ENCODE peak calls at places on chromosome X, in six cellular contexts. R is fibroblast of villous mesenchyme, E is astrocyte of the spinal cord, B is GM20000, Y is Calu3, T is omental fat pad. I is an unnamed sample.

GRCh38 chrX:121301822-121302221 is 254.4 kb downstream of the GLUD2 start:
- DNase-seq in R (no peak), Y (no peak), E (no peak), T (no peak), B (no peak), I (no peak)

GRCh38 chrX:39381446-39381845 is 580.2 kb downstream of the MID1IP1 start:
- DNase-seq in B (no peak), R (no peak), Y (no peak), E (no peak), T (no peak), I (no peak)

GRCh38 chrX:2226906-2227656 is 273.7 kb downstream of the DHRSX start:
- DNase-seq in Y (no peak), B (no peak), T (no peak), R (no peak), E (no peak), I (no peak)

GRCh38 chrX:154799554-154800348 is 5.5 kb downstream of the MPP1 start:
- DNase-seq in T (no peak), E (peak; percentile 35), R (peak; percentile 33), B (no peak), Y (peak; percentile 52), I (no peak)

GRCh38 chrX:136879001-136879667 is 1.4 kb downstream of the RBMX start:
- DNase-seq in T (no peak), E (no peak), Y (no peak), R (peak; percentile 26), B (no peak), I (peak; percentile 1)

GRCh38 chrX:153644356-153645125 is 2.5 kb upstream of the DUSP9 start:
- DNase-seq in E (no peak), B (peak; percentile 10), T (no peak), R (no peak), Y (no peak), I (no peak)

GRCh38 chrX:42119076-42119475 is 195.7 kb upstream of the CASK start:
- DNase-seq in R (peak; percentile 55), E (peak; percentile 67), Y (peak; percentile 9), B (no peak), T (no peak), I (no peak)

GRCh38 chrX:46543441-46543840 is 1.8 kb downstream of the ZNF674 start:
- DNase-seq in B (no peak), Y (no peak), T (no peak), E (no peak), R (no peak), I (no peak)

GRCh38 chrX:106220177-106220576 is 52.1 kb downstream of the PWWP3B start:
- DNase-seq in E (no peak), T (no peak), Y (no peak), B (no peak), R (no peak), I (no peak)

GRCh38 chrX:9339603-9340569 is 125.0 kb upstream of the TBL1X start:
- DNase-seq in T (no peak), R (peak; percentile 65), B (no peak), Y (no peak), E (no peak), I (no peak)

GRCh38 chrX:69298466-69299140 is 133.3 kb upstream of the PJA1 start:
- DNase-seq in R (no peak), B (no peak), E (no peak), T (no peak), Y (no peak), I (peak; percentile 7)

GRCh38 chrX:153370293-153371055 is 30.7 kb downstream of the PNMA6E start:
- DNase-seq in E (peak; percentile 5), R (peak; percentile 9), T (no peak), B (no peak), Y (no peak), I (no peak)

GRCh38 chrX:155251391-155251790 is 12.9 kb downstream of the RAB39B start:
- DNase-seq in T (no peak), B (no peak), Y (no peak), E (no peak), R (no peak), I (no peak)

GRCh38 chrX:136318895-136319597 is 18.3 kb downstream of the ADGRG4 start:
- DNase-seq in Y (no peak), T (no peak), B (no peak), R (no peak), E (no peak), I (no peak)

GRCh38 chrX:40299028-40299479 is 201.3 kb upstream of the BCOR start:
- DNase-seq in T (no peak), B (no peak), E (no peak), Y (no peak), R (peak; percentile 17), I (no peak)

GRCh38 chrX:119688856-119689455 is 4.0 kb downstream of the SEPTIN6 start:
- DNase-seq in R (no peak), T (no peak), B (no peak), Y (no peak), E (no peak), I (no peak)

GRCh38 chrX:100413231-100413630 is 3.2 kb upstream of the PCDH19 start:
- DNase-seq in E (peak; percentile 60), B (peak; percentile 52), Y (peak; percentile 38), R (peak; percentile 57), T (no peak), I (peak; percentile 34)

GRCh38 chrX:153409414-153410101 is 1.7 kb upstream of the ZFP92 start:
- DNase-seq in Y (no peak), T (no peak), B (no peak), E (no peak), R (no peak), I (no peak)

GRCh38 chrX:148867596-148867995 is 367.2 kb downstream of the AFF2 start:
- DNase-seq in E (no peak), R (no peak), B (no peak), T (no peak), Y (no peak), I (no peak)

DNA sequence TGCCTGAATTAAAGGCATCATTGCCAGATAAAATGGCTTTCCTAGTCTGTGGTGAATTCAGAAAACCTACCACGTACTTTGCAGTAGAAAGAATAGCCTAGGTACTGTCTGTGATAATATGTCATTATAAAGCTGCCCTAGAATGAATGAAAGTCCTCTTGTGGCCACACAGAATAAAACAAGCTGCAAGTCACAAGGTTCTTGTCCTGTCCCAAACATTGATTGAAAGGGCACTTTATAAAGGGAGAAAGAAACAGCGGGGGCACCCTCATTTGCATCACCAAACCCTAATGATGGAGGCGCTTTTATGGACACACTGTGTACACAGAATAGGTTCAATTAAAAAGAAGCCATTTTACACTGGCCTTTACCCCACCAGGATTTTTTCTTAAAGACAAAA is 364.8 kb downstream of the AFF2 start:
- DNase-seq in B (no peak), Y (no peak), E (no peak), R (no peak), T (no peak), I (no peak)
- TF ChIP-seq CTCF in B (no peak), Y (no peak), E (no peak), R (no peak), T (no peak), I (no peak)

GRCh38 chrX:150363561-150364346 is 637 bp downstream of the MAMLD1 start:
- DNase-seq in Y (peak; percentile 49), T (no peak), E (peak; percentile 32), B (no peak), R (no peak), I (no peak)

GRCh38 chrX:150366951-150367545 is 3.9 kb downstream of the MAMLD1 start:
- DNase-seq in B (no peak), T (no peak), Y (no peak), R (peak; percentile 64), E (peak; percentile 35), I (peak; percentile 37)

GRCh38 chrX:150364347-150365050 is 1.4 kb downstream of the MAMLD1 start:
- DNase-seq in E (peak; percentile 1), R (no peak), Y (peak; percentile 22), B (peak; percentile 14), T (no peak), I (no peak)

GRCh38 chrX:150365051-150365952 is 2.2 kb downstream of the MAMLD1 start:
- DNase-seq in T (no peak), Y (peak; percentile 84), B (peak; percentile 24), E (peak; percentile 56), R (peak; percentile 64), I (no peak)

DNA sequence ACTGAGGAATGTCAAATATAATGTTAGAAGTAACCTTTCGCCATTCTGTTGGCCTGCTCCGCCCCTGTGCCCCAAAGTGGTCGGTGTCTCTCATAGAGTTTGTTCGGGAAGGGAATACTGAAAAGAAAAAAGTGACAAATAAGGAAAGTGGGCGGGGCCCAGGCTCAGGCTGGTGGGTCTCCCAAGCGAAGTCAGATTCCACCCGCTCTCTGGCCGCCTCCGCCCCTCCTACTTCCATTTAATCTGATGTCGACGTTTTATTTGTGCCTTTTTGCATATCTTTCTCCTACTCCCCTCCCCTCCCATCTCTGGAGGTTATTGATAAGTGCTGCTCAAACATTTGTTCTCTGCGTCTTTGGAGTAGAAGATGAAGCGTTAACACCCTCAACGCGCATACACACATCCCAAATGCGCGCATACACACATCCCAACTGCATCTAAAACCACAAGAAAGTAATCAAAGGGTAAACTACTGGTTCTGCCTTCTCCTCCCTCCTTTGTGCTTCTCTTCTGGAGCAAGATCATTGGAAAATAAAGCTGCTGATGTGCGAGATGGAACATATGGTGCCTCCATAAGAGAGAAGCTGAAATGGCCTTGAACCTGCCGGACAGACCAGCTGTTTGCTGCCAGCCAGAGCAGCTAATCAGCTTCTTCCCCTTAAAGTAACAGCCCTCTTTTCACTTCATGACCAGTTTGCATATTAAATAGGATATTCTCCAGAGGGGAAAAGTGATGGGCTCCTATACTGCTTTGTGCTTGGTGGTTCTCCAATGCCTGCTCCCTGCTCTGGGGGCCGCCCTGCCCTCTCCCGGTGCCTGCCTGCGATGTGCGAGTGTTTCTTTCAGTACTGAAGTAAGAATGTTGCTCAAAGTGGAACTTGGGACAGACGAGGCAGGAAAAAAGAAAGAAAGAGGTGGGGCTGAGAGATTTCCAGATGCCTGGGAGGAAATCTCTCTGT is 3.1 kb downstream of the MAMLD1 start:
- DNase-seq in Y (peak; percentile 54), T (no peak), E (peak; percentile 61), R (peak; percentile 59), B (no peak), I (no peak)
- TF ChIP-seq CTCF in Y (no peak), T (no peak), E (peak; percentile 36), R (no peak), B (no peak), I (peak; percentile 16)

GRCh38 chrX:13053171-13053570 is 8.8 kb upstream of the FAM9C start:
- DNase-seq in B (no peak), T (no peak), Y (no peak), E (no peak), R (no peak), I (no peak)
- TF ChIP-seq CTCF in B (no peak), T (no peak), Y (no peak), E (no peak), R (no peak), I (no peak)

GRCh38 chrX:109489174-109489573 is 7.3 kb upstream of the GUCY2F start:
- DNase-seq in E (no peak), T (no peak), R (no peak), Y (no peak), B (no peak), I (no peak)
- TF ChIP-seq CTCF in E (no peak), T (no peak), R (no peak), Y (no peak), B (no peak), I (no peak)

DNA sequence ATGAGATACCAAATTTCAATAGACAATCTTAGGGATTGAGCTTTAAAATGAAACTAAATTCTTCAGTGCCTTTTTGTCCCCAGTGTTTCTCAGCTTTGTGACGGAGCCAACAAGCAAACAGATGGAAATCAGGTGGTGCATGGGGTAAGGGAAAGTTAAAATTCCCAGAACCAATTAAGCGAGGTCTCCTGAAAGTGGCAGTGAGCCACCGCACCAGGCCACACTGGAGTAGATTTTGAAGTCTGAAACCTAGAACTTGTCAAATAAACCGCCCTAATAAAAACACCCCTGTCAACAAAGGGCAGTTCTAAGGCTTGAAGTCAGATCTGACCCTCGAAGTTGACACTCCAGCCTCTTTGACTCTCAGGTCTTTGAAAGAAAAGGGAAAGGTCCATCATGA is 40.6 kb upstream of the DYNLT3 start:
- DNase-seq in B (no peak), Y (no peak), E (no peak), T (no peak), R (no peak), I (no peak)
- TF ChIP-seq CTCF in B (no peak), Y (no peak), E (no peak), T (no peak), R (no peak), I (no peak)

I was measured in HFFc6.